ENCODE peak calls at places on chromosomes 12 and 14, in eight cellular contexts. One of them, this sample, is unnamed.
A peak's percentile ranks its signal among the peaks of the same experiment; 100 is the strongest.

GRCh38 chr12:93773122-93773871 is 96.1 kb downstream of the CRADD start:
- DNase-seq in NCI-H446 treated with DMSO at 0.1 percent for 48 hours: no peak
- DNase-seq in transverse colon: no peak
- DNase-seq in SK-N-DZ: peak; percentile 45
- DNase-seq in HT1080: peak; percentile 78
- DNase-seq in LoVo: no peak
- DNase-seq in NCI-H146: no peak
- DNase-seq in stimulated activated naive CD8-positive, alpha-beta T cell treated with anti-CD3 and anti-CD28 coated beads, Interleukin-15, amount 100 ng/mL, for 72 hours: peak; percentile 26
- DNase-seq in this sample: no peak

GRCh38 chr12:3321881-3322280 is 169.1 kb upstream of the PRMT8 start:
- DNase-seq in NCI-H446 treated with DMSO at 0.1 percent for 48 hours: no peak
- DNase-seq in transverse colon: no peak
- DNase-seq in SK-N-DZ: no peak
- DNase-seq in HT1080: no peak
- DNase-seq in LoVo: no peak
- DNase-seq in NCI-H146: no peak
- DNase-seq in stimulated activated naive CD8-positive, alpha-beta T cell treated with anti-CD3 and anti-CD28 coated beads, Interleukin-15, amount 100 ng/mL, for 72 hours: no peak
- DNase-seq in this sample: no peak

GRCh38 chr14:36293824-36294223 is 26.6 kb downstream of the MBIP start:
- DNase-seq in NCI-H446 treated with DMSO at 0.1 percent for 48 hours: no peak
- DNase-seq in transverse colon: no peak
- DNase-seq in SK-N-DZ: no peak
- DNase-seq in HT1080: peak; percentile 21
- DNase-seq in LoVo: no peak
- DNase-seq in NCI-H146: no peak
- DNase-seq in stimulated activated naive CD8-positive, alpha-beta T cell treated with anti-CD3 and anti-CD28 coated beads, Interleukin-15, amount 100 ng/mL, for 72 hours: no peak
- DNase-seq in this sample: no peak

GRCh38 chr14:105491366-105492006 is 440 bp downstream of the TEDC1 start:
- DNase-seq in NCI-H446 treated with DMSO at 0.1 percent for 48 hours: peak; percentile 49
- DNase-seq in transverse colon: peak; percentile 83
- DNase-seq in SK-N-DZ: peak; percentile 70
- DNase-seq in HT1080: peak; percentile 57
- DNase-seq in LoVo: peak; percentile 51
- DNase-seq in NCI-H146: peak; percentile 66
- DNase-seq in stimulated activated naive CD8-positive, alpha-beta T cell treated with anti-CD3 and anti-CD28 coated beads, Interleukin-15, amount 100 ng/mL, for 72 hours: peak; percentile 84
- DNase-seq in this sample: peak; percentile 80

GRCh38 chr14:81435048-81435577 is 35.0 kb upstream of the STON2 start:
- DNase-seq in NCI-H446 treated with DMSO at 0.1 percent for 48 hours: no peak
- DNase-seq in transverse colon: no peak
- DNase-seq in SK-N-DZ: no peak
- DNase-seq in HT1080: no peak
- DNase-seq in LoVo: no peak
- DNase-seq in NCI-H146: no peak
- DNase-seq in stimulated activated naive CD8-positive, alpha-beta T cell treated with anti-CD3 and anti-CD28 coated beads, Interleukin-15, amount 100 ng/mL, for 72 hours: no peak
- DNase-seq in this sample: no peak

GRCh38 chr14:23306412-23307145 is at the start of gene BCL2L2:
- DNase-seq in NCI-H446 treated with DMSO at 0.1 percent for 48 hours: peak; percentile 62
- DNase-seq in transverse colon: peak; percentile 94
- DNase-seq in SK-N-DZ: peak; percentile 86
- DNase-seq in HT1080: peak; percentile 89
- DNase-seq in LoVo: peak; percentile 88
- DNase-seq in NCI-H146: peak; percentile 93
- DNase-seq in stimulated activated naive CD8-positive, alpha-beta T cell treated with anti-CD3 and anti-CD28 coated beads, Interleukin-15, amount 100 ng/mL, for 72 hours: no peak
- DNase-seq in this sample: peak; percentile 48

GRCh38 chr12:18320036-18320617 is 58.8 kb downstream of the PIK3C2G start:
- DNase-seq in NCI-H446 treated with DMSO at 0.1 percent for 48 hours: peak; percentile 54
- DNase-seq in transverse colon: no peak
- DNase-seq in SK-N-DZ: peak; percentile 52
- DNase-seq in HT1080: peak; percentile 71
- DNase-seq in LoVo: peak; percentile 56
- DNase-seq in NCI-H146: peak; percentile 65
- DNase-seq in stimulated activated naive CD8-positive, alpha-beta T cell treated with anti-CD3 and anti-CD28 coated beads, Interleukin-15, amount 100 ng/mL, for 72 hours: no peak
- DNase-seq in this sample: no peak

GRCh38 chr12:88194868-88195267 is 52.8 kb downstream of the TMTC3 start:
- DNase-seq in NCI-H446 treated with DMSO at 0.1 percent for 48 hours: no peak
- DNase-seq in transverse colon: no peak
- DNase-seq in SK-N-DZ: no peak
- DNase-seq in HT1080: no peak
- DNase-seq in LoVo: no peak
- DNase-seq in NCI-H146: no peak
- DNase-seq in stimulated activated naive CD8-positive, alpha-beta T cell treated with anti-CD3 and anti-CD28 coated beads, Interleukin-15, amount 100 ng/mL, for 72 hours: no peak
- DNase-seq in this sample: no peak

GRCh38 chr12:89828575-89828974 is 119.9 kb upstream of the ATP2B1 start:
- DNase-seq in NCI-H446 treated with DMSO at 0.1 percent for 48 hours: no peak
- DNase-seq in transverse colon: no peak
- DNase-seq in SK-N-DZ: no peak
- DNase-seq in HT1080: no peak
- DNase-seq in LoVo: no peak
- DNase-seq in NCI-H146: no peak
- DNase-seq in stimulated activated naive CD8-positive, alpha-beta T cell treated with anti-CD3 and anti-CD28 coated beads, Interleukin-15, amount 100 ng/mL, for 72 hours: no peak
- DNase-seq in this sample: no peak

GRCh38 chr14:77043984-77044485 is 15.5 kb upstream of the IRF2BPL start:
- DNase-seq in NCI-H446 treated with DMSO at 0.1 percent for 48 hours: no peak
- DNase-seq in transverse colon: no peak
- DNase-seq in SK-N-DZ: no peak
- DNase-seq in HT1080: no peak
- DNase-seq in LoVo: no peak
- DNase-seq in NCI-H146: no peak
- DNase-seq in stimulated activated naive CD8-positive, alpha-beta T cell treated with anti-CD3 and anti-CD28 coated beads, Interleukin-15, amount 100 ng/mL, for 72 hours: no peak
- DNase-seq in this sample: no peak

GRCh38 chr12:108119126-108119973 is 9.7 kb upstream of the WSCD2 start:
- DNase-seq in NCI-H446 treated with DMSO at 0.1 percent for 48 hours: no peak
- DNase-seq in transverse colon: no peak
- DNase-seq in SK-N-DZ: no peak
- DNase-seq in HT1080: no peak
- DNase-seq in LoVo: peak; percentile 12
- DNase-seq in NCI-H146: no peak
- DNase-seq in stimulated activated naive CD8-positive, alpha-beta T cell treated with anti-CD3 and anti-CD28 coated beads, Interleukin-15, amount 100 ng/mL, for 72 hours: no peak
- DNase-seq in this sample: no peak

GRCh38 chr14:48672506-48672905 is 913.7 kb downstream of the RPS29 start:
- DNase-seq in NCI-H446 treated with DMSO at 0.1 percent for 48 hours: no peak
- DNase-seq in transverse colon: no peak
- DNase-seq in SK-N-DZ: no peak
- DNase-seq in HT1080: no peak
- DNase-seq in LoVo: no peak
- DNase-seq in NCI-H146: no peak
- DNase-seq in stimulated activated naive CD8-positive, alpha-beta T cell treated with anti-CD3 and anti-CD28 coated beads, Interleukin-15, amount 100 ng/mL, for 72 hours: no peak
- DNase-seq in this sample: no peak

This sample was measured in stimulated activated naive B cell treated with anti-CD40 and anti-IgM and Interleukin-4, amounts not matched to agents 10 μg/mL and 1 μg/mL and 100 μg/mL, for 72 hours.